ENCODE peak calls at places on chromosomes 6 and 20, in five cellular contexts. One of them, this sample, is unnamed.

GRCh38 chr20:21453676-21454075 is 56.4 kb upstream of the NKX2-4 start:
- DNase-seq in GM12878: no peak
- DNase-seq in K562: no peak
- DNase-seq in HepG2: no peak
- DNase-seq in SK-N-SH: no peak
- DNase-seq in this sample: no peak

GRCh38 chr20:4038676-4039075 is 23.3 kb upstream of the RNF24 start:
- DNase-seq in GM12878: no peak
- DNase-seq in K562: no peak
- DNase-seq in HepG2: no peak
- DNase-seq in SK-N-SH: no peak
- DNase-seq in this sample: no peak

GRCh38 chr6:27593861-27594260 is 121.0 kb upstream of the ZNF184 start:
- DNase-seq in GM12878: no peak
- DNase-seq in K562: no peak
- DNase-seq in HepG2: no peak
- DNase-seq in SK-N-SH: no peak
- DNase-seq in this sample: no peak

GRCh38 chr6:33289784-33290315 is 449 bp downstream of the PFDN6 start:
- DNase-seq in GM12878: no peak
- DNase-seq in K562: peak; percentile 61
- DNase-seq in HepG2: no peak
- DNase-seq in SK-N-SH: peak; percentile 45
- DNase-seq in this sample: no peak

GRCh38 chr6:135667694-135668455 is 170.3 kb upstream of the AHI1 start:
- DNase-seq in GM12878: no peak
- DNase-seq in K562: no peak
- DNase-seq in HepG2: no peak
- DNase-seq in SK-N-SH: no peak
- DNase-seq in this sample: no peak

GRCh38 chr6:140774080-140774505 is 1358.6 kb upstream of the GJE1 start:
- DNase-seq in GM12878: peak; percentile 30
- DNase-seq in K562: no peak
- DNase-seq in HepG2: no peak
- DNase-seq in SK-N-SH: no peak
- DNase-seq in this sample: no peak

GRCh38 chr6:161216616-161217205 is 57.1 kb downstream of the AGPAT4 start:
- DNase-seq in GM12878: no peak
- DNase-seq in K562: no peak
- DNase-seq in HepG2: no peak
- DNase-seq in SK-N-SH: no peak
- DNase-seq in this sample: no peak

GRCh38 chr6:118567974-118568373 is 19.9 kb downstream of the PLN start:
- DNase-seq in GM12878: no peak
- DNase-seq in K562: no peak
- DNase-seq in HepG2: no peak
- DNase-seq in SK-N-SH: no peak
- DNase-seq in this sample: no peak

GRCh38 chr6:166488701-166489100 is 97.8 kb downstream of the RAMACL start:
- DNase-seq in GM12878: no peak
- DNase-seq in K562: no peak
- DNase-seq in HepG2: no peak
- DNase-seq in SK-N-SH: no peak
- DNase-seq in this sample: no peak

GRCh38 chr20:45963059-45964011 is 8.7 kb downstream of the ZNF335 start:
- DNase-seq in GM12878: no peak
- DNase-seq in K562: peak; percentile 33
- DNase-seq in HepG2: peak; percentile 82
- DNase-seq in SK-N-SH: peak; percentile 56
- DNase-seq in this sample: no peak

GRCh38 chr6:6942826-6943225 is 164.9 kb upstream of the RREB1 start:
- DNase-seq in GM12878: peak; percentile 11
- DNase-seq in K562: no peak
- DNase-seq in HepG2: no peak
- DNase-seq in SK-N-SH: no peak
- DNase-seq in this sample: peak; percentile 84

GRCh38 chr6:41693281-41693838 is 42.0 kb downstream of the TFEB start:
- DNase-seq in GM12878: no peak
- DNase-seq in K562: no peak
- DNase-seq in HepG2: no peak
- DNase-seq in SK-N-SH: no peak
- DNase-seq in this sample: no peak

GRCh38 chr6:148273962-148274752 is 68.5 kb upstream of the SASH1 start:
- DNase-seq in GM12878: no peak
- DNase-seq in K562: no peak
- DNase-seq in HepG2: no peak
- DNase-seq in SK-N-SH: no peak
- DNase-seq in this sample: no peak
- TF ChIP-seq REST in GM12878: no peak
- TF ChIP-seq REST in K562: no peak
- TF ChIP-seq REST in HepG2: no peak
- TF ChIP-seq REST in SK-N-SH: no peak
- TF ChIP-seq REST in this sample: no peak

GRCh38 chr6:1584996-1585668 is 24.6 kb upstream of the FOXC1 start:
- DNase-seq in GM12878: no peak
- DNase-seq in K562: peak; percentile 2
- DNase-seq in HepG2: no peak
- DNase-seq in SK-N-SH: no peak
- DNase-seq in this sample: no peak
- TF ChIP-seq GABPA in GM12878: no peak
- TF ChIP-seq GABPA in K562: no peak
- TF ChIP-seq GABPA in HepG2: no peak
- TF ChIP-seq GABPA in SK-N-SH: no peak
- TF ChIP-seq GABPA in this sample: no peak

DNA sequence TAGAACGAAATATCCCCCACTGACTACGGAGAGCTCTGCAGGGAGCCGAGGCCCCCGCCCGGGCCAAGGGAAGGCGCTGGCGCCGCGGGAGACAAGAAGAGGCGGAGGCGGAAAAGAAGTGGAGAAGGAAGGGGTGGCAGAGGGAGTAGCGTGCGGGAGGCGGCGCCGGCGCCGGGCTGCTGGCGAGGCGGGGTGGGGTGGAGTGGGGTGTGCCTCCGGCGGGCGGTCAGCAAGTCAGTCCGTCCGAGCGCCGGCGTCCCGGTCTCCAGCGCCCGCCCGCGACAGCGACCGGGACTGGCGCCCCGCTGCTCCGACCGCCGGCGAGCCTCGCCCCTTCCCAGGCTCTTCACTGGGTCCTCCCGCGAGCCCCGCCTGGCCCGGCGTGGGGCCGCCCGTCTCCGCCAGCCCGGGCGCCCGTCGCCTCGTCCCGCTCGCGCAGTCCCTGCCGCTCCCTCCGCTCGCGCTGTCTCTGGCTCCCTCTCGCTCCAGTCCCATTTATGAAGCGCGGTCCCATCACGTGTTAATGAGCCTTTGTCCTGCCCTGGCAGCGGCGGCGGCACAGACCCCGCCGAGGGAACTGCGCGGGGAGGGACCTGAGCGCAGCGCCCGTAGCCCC is at the start of gene CNR1:
- DNase-seq in GM12878: no peak
- DNase-seq in K562: peak; percentile 14
- DNase-seq in HepG2: no peak
- DNase-seq in SK-N-SH: peak; percentile 83
- DNase-seq in this sample: peak; percentile 9
- TF ChIP-seq REST in GM12878: no peak
- TF ChIP-seq REST in K562: no peak
- TF ChIP-seq REST in HepG2: no peak
- TF ChIP-seq REST in SK-N-SH: no peak
- TF ChIP-seq REST in this sample: no peak

GRCh38 chr6:14228571-14228970 is 111.0 kb downstream of the CD83 start:
- DNase-seq in GM12878: no peak
- DNase-seq in K562: no peak
- DNase-seq in HepG2: no peak
- DNase-seq in SK-N-SH: no peak
- DNase-seq in this sample: no peak
- TF ChIP-seq GABPA in GM12878: no peak
- TF ChIP-seq GABPA in K562: no peak
- TF ChIP-seq GABPA in HepG2: no peak
- TF ChIP-seq GABPA in SK-N-SH: no peak
- TF ChIP-seq GABPA in this sample: no peak

GRCh38 chr6:137625808-137626207 is 131.6 kb upstream of the OLIG3 start:
- DNase-seq in GM12878: no peak
- DNase-seq in K562: peak; percentile 16
- DNase-seq in HepG2: no peak
- DNase-seq in SK-N-SH: peak; percentile 13
- DNase-seq in this sample: no peak

GRCh38 chr6:137631323-137631722 is 137.1 kb upstream of the OLIG3 start:
- DNase-seq in GM12878: no peak
- DNase-seq in K562: no peak
- DNase-seq in HepG2: no peak
- DNase-seq in SK-N-SH: no peak
- DNase-seq in this sample: no peak

GRCh38 chr6:137625100-137625661 is 131.0 kb upstream of the OLIG3 start:
- DNase-seq in GM12878: no peak
- DNase-seq in K562: no peak
- DNase-seq in HepG2: no peak
- DNase-seq in SK-N-SH: no peak
- DNase-seq in this sample: no peak

GRCh38 chr6:137630666-137631065 is 136.5 kb upstream of the OLIG3 start:
- DNase-seq in GM12878: no peak
- DNase-seq in K562: no peak
- DNase-seq in HepG2: no peak
- DNase-seq in SK-N-SH: no peak
- DNase-seq in this sample: no peak
- TF ChIP-seq REST in GM12878: no peak
- TF ChIP-seq REST in K562: no peak
- TF ChIP-seq REST in HepG2: no peak
- TF ChIP-seq REST in SK-N-SH: no peak
- TF ChIP-seq REST in this sample: no peak

DNA sequence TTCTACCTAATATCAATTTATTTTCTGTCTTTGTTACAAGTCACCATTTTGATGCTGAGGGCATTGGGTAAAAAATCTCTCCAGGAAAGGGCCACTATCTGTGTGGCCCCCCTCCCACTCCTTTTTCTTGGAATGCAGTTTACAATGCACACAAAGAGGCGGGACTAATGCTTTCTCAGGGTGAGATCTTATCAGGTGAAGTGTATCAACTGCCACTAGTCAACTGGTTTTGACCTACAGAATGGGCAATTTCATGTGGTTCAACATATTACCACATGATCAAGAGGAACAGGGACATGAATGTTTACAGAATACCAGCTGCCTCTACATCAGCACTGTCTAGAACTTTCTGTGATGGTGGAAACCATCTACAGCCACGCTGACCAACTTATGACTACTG is 3.7 kb downstream of the RRBP1 start:
- DNase-seq in GM12878: no peak
- DNase-seq in K562: peak; percentile 50
- DNase-seq in HepG2: no peak
- DNase-seq in SK-N-SH: no peak
- DNase-seq in this sample: no peak
- TF ChIP-seq GABPA in GM12878: no peak
- TF ChIP-seq GABPA in K562: no peak
- TF ChIP-seq GABPA in HepG2: no peak
- TF ChIP-seq GABPA in SK-N-SH: no peak
- TF ChIP-seq GABPA in this sample: no peak

DNA sequence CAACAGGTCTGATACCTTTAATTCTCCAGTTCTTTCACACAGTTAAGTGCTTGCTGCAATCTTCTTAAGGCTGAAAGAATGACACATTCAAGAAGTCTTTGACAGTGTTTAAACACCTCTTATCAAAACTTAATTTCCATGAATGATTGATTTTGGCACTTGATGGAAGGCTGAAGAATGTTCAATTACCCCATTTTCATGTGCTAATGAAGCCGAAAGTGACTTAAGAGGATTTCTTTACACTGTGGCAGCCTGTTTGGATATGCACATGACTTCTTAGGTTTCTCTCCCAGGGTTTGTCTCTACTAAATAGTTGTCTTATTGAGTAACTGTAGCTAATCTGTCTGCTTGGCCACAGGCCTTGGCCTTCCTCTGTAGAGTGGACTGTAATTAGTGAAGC is 81.1 kb upstream of the PRDM1 start:
- DNase-seq in GM12878: no peak
- DNase-seq in K562: no peak
- DNase-seq in HepG2: no peak
- DNase-seq in SK-N-SH: no peak
- DNase-seq in this sample: no peak
- TF ChIP-seq REST in GM12878: no peak
- TF ChIP-seq REST in K562: no peak
- TF ChIP-seq REST in HepG2: no peak
- TF ChIP-seq REST in SK-N-SH: no peak
- TF ChIP-seq REST in this sample: no peak

GRCh38 chr20:37697314-37697713 is 3.5 kb downstream of the CTNNBL1 start:
- DNase-seq in GM12878: peak; percentile 66
- DNase-seq in K562: no peak
- DNase-seq in HepG2: no peak
- DNase-seq in SK-N-SH: no peak
- DNase-seq in this sample: peak; percentile 81
- TF ChIP-seq GABPA in GM12878: no peak
- TF ChIP-seq GABPA in K562: no peak
- TF ChIP-seq GABPA in HepG2: no peak
- TF ChIP-seq GABPA in SK-N-SH: no peak
- TF ChIP-seq GABPA in this sample: no peak

DNA sequence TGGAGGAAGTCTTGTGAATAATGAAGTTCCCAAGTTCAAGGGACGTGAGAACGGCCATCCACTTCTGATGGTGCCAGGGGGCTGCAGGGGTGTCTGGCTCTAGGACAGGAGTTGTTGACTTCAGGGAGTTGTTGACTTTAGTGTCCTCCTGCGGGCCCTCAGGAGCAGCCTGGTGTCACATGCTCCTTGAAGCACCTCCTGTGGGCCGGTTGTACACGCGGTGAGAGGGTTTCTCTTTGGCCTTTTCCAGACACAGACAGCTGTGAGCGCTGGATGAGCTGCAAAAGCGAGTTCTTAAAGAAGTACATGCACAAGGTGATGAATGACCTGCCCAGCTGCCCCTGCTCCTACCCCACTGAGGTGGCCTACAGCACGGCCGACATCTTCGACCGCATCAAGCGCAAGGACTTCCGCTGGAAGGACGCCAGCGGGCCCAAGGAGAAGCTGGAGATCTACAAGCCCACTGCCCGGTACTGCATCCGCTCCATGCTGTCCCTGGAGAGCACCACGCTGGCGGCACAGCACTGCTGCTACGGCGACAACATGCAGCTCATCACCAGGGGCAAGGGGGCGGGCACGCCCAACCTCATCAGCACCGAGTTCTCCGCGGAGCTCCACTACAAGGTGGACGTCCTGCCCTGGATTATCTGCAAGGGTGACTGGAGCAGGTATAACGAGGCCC is 77.8 kb downstream of the ISM1 start:
- DNase-seq in GM12878: no peak
- DNase-seq in K562: no peak
- DNase-seq in HepG2: no peak
- DNase-seq in SK-N-SH: no peak
- DNase-seq in this sample: no peak
- TF ChIP-seq REST in GM12878: no peak
- TF ChIP-seq REST in K562: no peak
- TF ChIP-seq REST in HepG2: no peak
- TF ChIP-seq REST in SK-N-SH: no peak
- TF ChIP-seq REST in this sample: no peak

This sample was measured in HL-60.